ENCODE peak calls at places on chromosome 13, in five cellular contexts. One of them, this sample, is unnamed.
A peak's percentile ranks its signal among the peaks of the same experiment; 100 is the strongest.

GRCh38 chr13:39767791-39768564 is 112.5 kb downstream of the COG6 start:
- DNase-seq in endodermal cell: peak; percentile 69
- DNase-seq in bronchial epithelial cell: no peak
- DNase-seq in NCI-H1436: peak; percentile 29
- DNase-seq in left ventricle myocardium inferior: no peak
- DNase-seq in this sample: no peak

GRCh38 chr13:51614350-51614786 is 30.1 kb downstream of the WDFY2 start:
- DNase-seq in endodermal cell: no peak
- DNase-seq in NCI-H1436: no peak
- DNase-seq in bronchial epithelial cell: no peak
- DNase-seq in left ventricle myocardium inferior: no peak
- DNase-seq in this sample: peak; percentile 20

GRCh38 chr13:27952931-27953670 is 16.0 kb downstream of the CDX2 start:
- DNase-seq in left ventricle myocardium inferior: no peak
- DNase-seq in bronchial epithelial cell: no peak
- DNase-seq in NCI-H1436: no peak
- DNase-seq in endodermal cell: peak; percentile 50
- DNase-seq in this sample: no peak

GRCh38 chr13:68929055-68929454 is 1178.6 kb upstream of the ATXN8OS start:
- DNase-seq in bronchial epithelial cell: no peak
- DNase-seq in NCI-H1436: no peak
- DNase-seq in left ventricle myocardium inferior: no peak
- DNase-seq in endodermal cell: no peak
- DNase-seq in this sample: no peak

GRCh38 chr13:49540552-49540951 is 44.8 kb downstream of the PHF11 start:
- DNase-seq in endodermal cell: no peak
- DNase-seq in left ventricle myocardium inferior: no peak
- DNase-seq in NCI-H1436: no peak
- DNase-seq in bronchial epithelial cell: no peak
- DNase-seq in this sample: no peak

GRCh38 chr13:95896302-95896701 is 156.9 kb downstream of the UGGT2 start:
- DNase-seq in NCI-H1436: no peak
- DNase-seq in left ventricle myocardium inferior: no peak
- DNase-seq in endodermal cell: no peak
- DNase-seq in bronchial epithelial cell: peak; percentile 65
- DNase-seq in this sample: no peak

GRCh38 chr13:22039961-22040360 is 369.1 kb downstream of the FGF9 start:
- DNase-seq in endodermal cell: no peak
- DNase-seq in NCI-H1436: no peak
- DNase-seq in bronchial epithelial cell: no peak
- DNase-seq in left ventricle myocardium inferior: no peak
- DNase-seq in this sample: no peak

GRCh38 chr13:99224019-99224418 is 23.4 kb downstream of the UBAC2 start:
- DNase-seq in endodermal cell: no peak
- DNase-seq in NCI-H1436: no peak
- DNase-seq in left ventricle myocardium inferior: no peak
- DNase-seq in bronchial epithelial cell: no peak
- DNase-seq in this sample: no peak

GRCh38 chr13:97496511-97496910 is 62.5 kb downstream of the RAP2A start:
- DNase-seq in endodermal cell: peak; percentile 69
- DNase-seq in NCI-H1436: no peak
- DNase-seq in bronchial epithelial cell: no peak
- DNase-seq in left ventricle myocardium inferior: no peak
- DNase-seq in this sample: no peak

GRCh38 chr13:40271931-40272775 is 394.3 kb downstream of the FOXO1 start:
- DNase-seq in left ventricle myocardium inferior: peak; percentile 67
- DNase-seq in bronchial epithelial cell: peak; percentile 75
- DNase-seq in endodermal cell: peak; percentile 57
- DNase-seq in NCI-H1436: no peak
- DNase-seq in this sample: no peak

GRCh38 chr13:92719868-92720267 is 506.7 kb upstream of the GPC6 start:
- DNase-seq in bronchial epithelial cell: no peak
- DNase-seq in left ventricle myocardium inferior: no peak
- DNase-seq in NCI-H1436: no peak
- DNase-seq in endodermal cell: peak; percentile 80
- DNase-seq in this sample: peak; percentile 81

GRCh38 chr13:28336193-28336657 is 158.7 kb downstream of the FLT1 start:
- DNase-seq in NCI-H1436: no peak
- DNase-seq in endodermal cell: no peak
- DNase-seq in bronchial epithelial cell: no peak
- DNase-seq in left ventricle myocardium inferior: peak; percentile 25
- DNase-seq in this sample: no peak

GRCh38 chr13:101747039-101747438 is 294.6 kb downstream of the ITGBL1 start:
- DNase-seq in bronchial epithelial cell: peak; percentile 14
- DNase-seq in left ventricle myocardium inferior: no peak
- DNase-seq in endodermal cell: no peak
- DNase-seq in NCI-H1436: peak; percentile 9
- DNase-seq in this sample: no peak

GRCh38 chr13:71477735-71478134 is 389.3 kb downstream of the DACH1 start:
- DNase-seq in left ventricle myocardium inferior: no peak
- DNase-seq in endodermal cell: no peak
- DNase-seq in bronchial epithelial cell: peak; percentile 12
- DNase-seq in NCI-H1436: no peak
- DNase-seq in this sample: no peak

GRCh38 chr13:80334582-80335260 is 6.2 kb downstream of the SPRY2 start:
- DNase-seq in NCI-H1436: no peak
- DNase-seq in bronchial epithelial cell: peak; percentile 65
- DNase-seq in left ventricle myocardium inferior: no peak
- DNase-seq in endodermal cell: no peak
- DNase-seq in this sample: no peak

GRCh38 chr13:99119686-99120085 is 81.0 kb upstream of the UBAC2 start:
- DNase-seq in endodermal cell: no peak
- DNase-seq in left ventricle myocardium inferior: no peak
- DNase-seq in bronchial epithelial cell: peak; percentile 19
- DNase-seq in NCI-H1436: no peak
- DNase-seq in this sample: no peak

GRCh38 chr13:71115301-71115700 is 751.7 kb downstream of the DACH1 start:
- DNase-seq in bronchial epithelial cell: no peak
- DNase-seq in NCI-H1436: no peak
- DNase-seq in left ventricle myocardium inferior: no peak
- DNase-seq in endodermal cell: no peak
- DNase-seq in this sample: no peak

GRCh38 chr13:62357887-62358645 is 942.4 kb upstream of the PCDH20 start:
- DNase-seq in bronchial epithelial cell: peak; percentile 43
- DNase-seq in left ventricle myocardium inferior: no peak
- DNase-seq in endodermal cell: peak; percentile 88
- DNase-seq in NCI-H1436: no peak
- DNase-seq in this sample: no peak

GRCh38 chr13:33367931-33368330 is 82.4 kb upstream of the STARD13 start:
- DNase-seq in bronchial epithelial cell: no peak
- DNase-seq in endodermal cell: no peak
- DNase-seq in NCI-H1436: no peak
- DNase-seq in left ventricle myocardium inferior: no peak
- DNase-seq in this sample: no peak